ENCODE peak calls at places on chromosome 6, in five cellular contexts. One of them, this sample, is unnamed. For H3K27me3, the result is how much of the 10 kb centered on the place peaks cover.

GRCh38 chr6:8530775-8531435 is 95.6 kb upstream of the SLC35B3 start:
- DNase-seq in heart left ventricle: no peak
- DNase-seq in body of pancreas: no peak
- DNase-seq in ovary: no peak
- DNase-seq in HCT116: no peak
- DNase-seq in this sample: no peak

GRCh38 chr6:31701666-31702420 is 1.3 kb downstream of the ABHD16A start:
- DNase-seq in heart left ventricle: peak
- DNase-seq in body of pancreas: peak
- DNase-seq in ovary: no peak
- DNase-seq in HCT116: no peak
- DNase-seq in this sample: peak

GRCh38 chr6:42251500-42251899 is 33.8 kb upstream of the MRPS10 start:
- DNase-seq in heart left ventricle: no peak
- DNase-seq in body of pancreas: no peak
- DNase-seq in ovary: no peak
- DNase-seq in HCT116: no peak
- DNase-seq in this sample: no peak

GRCh38 chr6:129667621-129668020 is 42.4 kb downstream of the ARHGAP18 start:
- DNase-seq in heart left ventricle: peak
- DNase-seq in body of pancreas: peak
- DNase-seq in ovary: no peak
- DNase-seq in HCT116: no peak
- DNase-seq in this sample: no peak

GRCh38 chr6:91713911-91714310 is 1127.0 kb upstream of the MAP3K7 start:
- DNase-seq in heart left ventricle: no peak
- DNase-seq in body of pancreas: no peak
- DNase-seq in ovary: no peak
- DNase-seq in HCT116: no peak
- DNase-seq in this sample: no peak

GRCh38 chr6:36979343-36979742 is 6.7 kb downstream of the MTCH1 start:
- DNase-seq in heart left ventricle: peak
- DNase-seq in body of pancreas: peak
- DNase-seq in ovary: peak
- DNase-seq in HCT116: no peak
- DNase-seq in this sample: peak

GRCh38 chr6:109480993-109481480 is 2.0 kb downstream of the ZBTB24 start:
- DNase-seq in heart left ventricle: no peak
- DNase-seq in body of pancreas: no peak
- DNase-seq in ovary: no peak
- DNase-seq in HCT116: no peak
- DNase-seq in this sample: no peak

GRCh38 chr6:7650876-7651275 is 60.9 kb downstream of the SNRNP48 start:
- DNase-seq in heart left ventricle: no peak
- DNase-seq in body of pancreas: no peak
- DNase-seq in ovary: no peak
- DNase-seq in HCT116: no peak
- DNase-seq in this sample: no peak

GRCh38 chr6:98833101-98834059 is 994 bp upstream of the POU3F2 start:
- DNase-seq in heart left ventricle: no peak
- DNase-seq in body of pancreas: peak
- DNase-seq in ovary: peak
- DNase-seq in HCT116: no peak
- DNase-seq in this sample: no peak

GRCh38 chr6:82040405-82041221 is 206.9 kb downstream of the IBTK start:
- DNase-seq in heart left ventricle: peak
- DNase-seq in body of pancreas: peak
- DNase-seq in ovary: peak
- DNase-seq in HCT116: peak
- DNase-seq in this sample: no peak

GRCh38 chr6:75285156-75285639 is 606 bp upstream of the TMEM30A start:
- DNase-seq in heart left ventricle: no peak
- DNase-seq in body of pancreas: no peak
- DNase-seq in ovary: no peak
- DNase-seq in HCT116: no peak
- DNase-seq in this sample: no peak

GRCh38 chr6:2749972-2750600 is 636 bp downstream of the MYLK4 start:
- DNase-seq in heart left ventricle: peak
- DNase-seq in body of pancreas: peak
- DNase-seq in ovary: peak
- DNase-seq in HCT116: peak
- DNase-seq in this sample: no peak

GRCh38 chr6:140985679-140986275 is 1146.9 kb upstream of the GJE1 start:
- DNase-seq in heart left ventricle: no peak
- DNase-seq in body of pancreas: no peak
- DNase-seq in ovary: no peak
- DNase-seq in HCT116: no peak
- DNase-seq in this sample: no peak

DNA sequence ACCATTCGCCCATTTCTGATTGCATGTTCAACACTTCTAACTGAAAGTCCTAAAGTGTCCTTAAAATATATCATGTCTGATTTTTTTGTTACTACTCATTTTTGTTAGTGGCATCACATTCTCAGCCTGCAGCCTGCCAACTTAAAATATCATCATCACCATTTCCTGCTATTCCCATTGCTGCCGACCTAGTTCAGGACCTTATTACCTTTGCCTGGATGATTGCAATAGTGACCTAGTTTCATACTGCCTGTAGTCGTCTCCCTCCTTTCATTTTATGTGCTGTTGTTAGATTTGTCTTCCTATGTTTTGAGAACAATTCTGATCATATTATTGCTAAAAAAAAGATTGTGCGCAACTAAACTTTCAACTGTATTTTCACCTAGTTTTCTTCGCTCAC is 6.2 kb downstream of the RWDD1 start:
- DNase-seq in heart left ventricle: no peak
- DNase-seq in body of pancreas: no peak
- DNase-seq in ovary: no peak
- DNase-seq in HCT116: no peak
- DNase-seq in this sample: no peak
- H3K4me3 ChIP-seq in heart left ventricle: no peak
- H3K4me3 ChIP-seq in body of pancreas: no peak
- H3K4me3 ChIP-seq in ovary: no peak
- H3K4me3 ChIP-seq in HCT116: no peak
- H3K4me3 ChIP-seq in this sample: no peak

GRCh38 chr6:52063584-52064400 is 23.6 kb downstream of the PKHD1 start:
- DNase-seq in heart left ventricle: peak
- DNase-seq in body of pancreas: peak
- DNase-seq in ovary: no peak
- DNase-seq in HCT116: peak
- DNase-seq in this sample: peak

GRCh38 chr6:52059821-52060220 is 27.6 kb downstream of the PKHD1 start:
- DNase-seq in heart left ventricle: no peak
- DNase-seq in body of pancreas: no peak
- DNase-seq in ovary: no peak
- DNase-seq in HCT116: no peak
- DNase-seq in this sample: no peak

GRCh38 chr6:52061481-52061880 is 25.9 kb downstream of the PKHD1 start:
- DNase-seq in heart left ventricle: no peak
- DNase-seq in body of pancreas: no peak
- DNase-seq in ovary: no peak
- DNase-seq in HCT116: no peak
- DNase-seq in this sample: no peak

GRCh38 chr6:52065621-52066020 is 21.8 kb downstream of the PKHD1 start:
- DNase-seq in heart left ventricle: no peak
- DNase-seq in body of pancreas: no peak
- DNase-seq in ovary: no peak
- DNase-seq in HCT116: no peak
- DNase-seq in this sample: no peak
- H3K27me3 ChIP-seq in heart left ventricle: under half
- H3K27me3 ChIP-seq in body of pancreas: under half
- H3K27me3 ChIP-seq in ovary: under half
- H3K27me3 ChIP-seq in HCT116: under half
- H3K27me3 ChIP-seq in this sample: under half

GRCh38 chr6:24307881-24308280 is 50.0 kb downstream of the DCDC2 start:
- DNase-seq in heart left ventricle: no peak
- DNase-seq in body of pancreas: no peak
- DNase-seq in ovary: no peak
- DNase-seq in HCT116: no peak
- DNase-seq in this sample: no peak

GRCh38 chr6:24313477-24314141 is 44.2 kb downstream of the DCDC2 start:
- DNase-seq in heart left ventricle: no peak
- DNase-seq in body of pancreas: peak
- DNase-seq in ovary: no peak
- DNase-seq in HCT116: no peak
- DNase-seq in this sample: no peak

DNA sequence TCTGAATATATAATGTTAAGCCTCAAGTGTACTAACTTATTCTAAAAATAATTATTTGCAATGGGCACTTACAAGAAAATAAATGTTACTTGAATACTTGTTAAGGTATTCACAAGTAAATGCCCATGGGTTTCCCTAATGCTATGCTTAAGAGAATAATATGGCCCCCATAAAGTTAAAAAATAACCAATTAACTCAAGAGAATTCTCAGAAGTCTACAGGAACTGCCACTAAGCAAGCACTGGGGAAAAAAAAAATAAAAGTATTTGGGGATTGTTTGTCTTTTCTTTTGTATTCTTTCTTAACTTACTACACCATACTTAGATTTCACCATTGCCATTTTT is 44.8 kb downstream of the DCDC2 start:
- DNase-seq in heart left ventricle: no peak
- DNase-seq in body of pancreas: no peak
- DNase-seq in ovary: no peak
- DNase-seq in HCT116: no peak
- DNase-seq in this sample: no peak
- TF ChIP-seq POLR2A in heart left ventricle: no peak
- TF ChIP-seq POLR2A in body of pancreas: no peak
- TF ChIP-seq POLR2A in ovary: no peak
- TF ChIP-seq POLR2A in HCT116: no peak
- TF ChIP-seq POLR2A in this sample: no peak

GRCh38 chr6:151070666-151071065 is 169.1 kb upstream of the AKAP12 start:
- DNase-seq in heart left ventricle: no peak
- DNase-seq in body of pancreas: no peak
- DNase-seq in ovary: peak
- DNase-seq in HCT116: no peak
- DNase-seq in this sample: no peak
- H3K4me3 ChIP-seq in heart left ventricle: peak
- H3K4me3 ChIP-seq in body of pancreas: no peak
- H3K4me3 ChIP-seq in ovary: peak
- H3K4me3 ChIP-seq in HCT116: peak
- H3K4me3 ChIP-seq in this sample: no peak

GRCh38 chr6:96923400-96923799 is 1.1 kb upstream of the KLHL32 start:
- DNase-seq in heart left ventricle: no peak
- DNase-seq in body of pancreas: no peak
- DNase-seq in ovary: no peak
- DNase-seq in HCT116: no peak
- DNase-seq in this sample: no peak
- H3K27me3 ChIP-seq in heart left ventricle: under half
- H3K27me3 ChIP-seq in body of pancreas: under half
- H3K27me3 ChIP-seq in ovary: under half
- H3K27me3 ChIP-seq in HCT116: under half
- H3K27me3 ChIP-seq in this sample: under half

GRCh38 chr6:146915671-146916127 is 288.5 kb upstream of the STXBP5 start:
- DNase-seq in heart left ventricle: no peak
- DNase-seq in body of pancreas: no peak
- DNase-seq in ovary: no peak
- DNase-seq in HCT116: no peak
- DNase-seq in this sample: no peak
- TF ChIP-seq POLR2A in heart left ventricle: no peak
- TF ChIP-seq POLR2A in body of pancreas: no peak
- TF ChIP-seq POLR2A in ovary: no peak
- TF ChIP-seq POLR2A in HCT116: no peak
- TF ChIP-seq POLR2A in this sample: no peak

GRCh38 chr6:119344306-119344705 is 5.3 kb downstream of the MAN1A1 start:
- DNase-seq in heart left ventricle: no peak
- DNase-seq in body of pancreas: peak
- DNase-seq in ovary: no peak
- DNase-seq in HCT116: no peak
- DNase-seq in this sample: no peak
- H3K4me3 ChIP-seq in heart left ventricle: no peak
- H3K4me3 ChIP-seq in body of pancreas: no peak
- H3K4me3 ChIP-seq in ovary: no peak
- H3K4me3 ChIP-seq in HCT116: no peak
- H3K4me3 ChIP-seq in this sample: no peak

GRCh38 chr6:33113720-33114119 is 37.9 kb downstream of the HLA-DPB1 start:
- DNase-seq in heart left ventricle: no peak
- DNase-seq in body of pancreas: no peak
- DNase-seq in ovary: no peak
- DNase-seq in HCT116: no peak
- DNase-seq in this sample: no peak
- H3K27me3 ChIP-seq in heart left ventricle: under half
- H3K27me3 ChIP-seq in body of pancreas: under half
- H3K27me3 ChIP-seq in ovary: under half
- H3K27me3 ChIP-seq in HCT116: under half
- H3K27me3 ChIP-seq in this sample: under half

GRCh38 chr6:134173007-134173690 is 120.7 kb upstream of the SLC2A12 start:
- DNase-seq in heart left ventricle: no peak
- DNase-seq in body of pancreas: no peak
- DNase-seq in ovary: no peak
- DNase-seq in HCT116: no peak
- DNase-seq in this sample: no peak
- TF ChIP-seq POLR2A in heart left ventricle: no peak
- TF ChIP-seq POLR2A in body of pancreas: no peak
- TF ChIP-seq POLR2A in ovary: no peak
- TF ChIP-seq POLR2A in HCT116: no peak
- TF ChIP-seq POLR2A in this sample: no peak